ENCODE peak calls at places on chromosome 5, in ten cellular contexts. One of them, this sample, is unnamed.

GRCh38 chr5:107719207-107719606 is 48.5 kb upstream of the EFNA5 start:
- DNase-seq in H1: no peak
- DNase-seq in gastrocnemius medialis: no peak
- DNase-seq in ovary: no peak
- DNase-seq in breast epithelium: no peak
- DNase-seq in stomach: no peak
- DNase-seq in A549: no peak
- DNase-seq in body of pancreas: no peak
- DNase-seq in esophagus squamous epithelium: no peak
- DNase-seq in HCT116: no peak
- DNase-seq in this sample: no peak

GRCh38 chr5:89211836-89212235 is 328.9 kb upstream of the MEF2C start:
- DNase-seq in gastrocnemius medialis: no peak
- DNase-seq in ovary: no peak
- DNase-seq in body of pancreas: no peak
- DNase-seq in esophagus squamous epithelium: no peak
- DNase-seq in A549: no peak
- DNase-seq in H1: no peak
- DNase-seq in stomach: no peak
- DNase-seq in breast epithelium: no peak
- DNase-seq in HCT116: no peak
- DNase-seq in this sample: no peak

GRCh38 chr5:180302256-180302655 is 10.4 kb upstream of the MAPK9 start:
- DNase-seq in body of pancreas: no peak
- DNase-seq in esophagus squamous epithelium: no peak
- DNase-seq in gastrocnemius medialis: no peak
- DNase-seq in stomach: no peak
- DNase-seq in ovary: no peak
- DNase-seq in breast epithelium: no peak
- DNase-seq in HCT116: no peak
- DNase-seq in A549: no peak
- DNase-seq in H1: no peak
- DNase-seq in this sample: no peak

GRCh38 chr5:73417307-73418035 is 31.1 kb downstream of the FOXD1 start:
- DNase-seq in ovary: no peak
- DNase-seq in esophagus squamous epithelium: no peak
- DNase-seq in H1: no peak
- DNase-seq in stomach: no peak
- DNase-seq in body of pancreas: no peak
- DNase-seq in A549: no peak
- DNase-seq in HCT116: no peak
- DNase-seq in gastrocnemius medialis: no peak
- DNase-seq in breast epithelium: no peak
- DNase-seq in this sample: no peak

GRCh38 chr5:156534906-156535305 is 207.9 kb downstream of the SGCD start:
- DNase-seq in breast epithelium: no peak
- DNase-seq in ovary: no peak
- DNase-seq in stomach: no peak
- DNase-seq in esophagus squamous epithelium: no peak
- DNase-seq in HCT116: no peak
- DNase-seq in gastrocnemius medialis: no peak
- DNase-seq in A549: no peak
- DNase-seq in H1: no peak
- DNase-seq in body of pancreas: no peak
- DNase-seq in this sample: no peak

GRCh38 chr5:168365581-168366081 is 74.2 kb downstream of the WWC1 start:
- DNase-seq in breast epithelium: peak
- DNase-seq in body of pancreas: peak
- DNase-seq in H1: no peak
- DNase-seq in A549: no peak
- DNase-seq in ovary: no peak
- DNase-seq in stomach: peak
- DNase-seq in esophagus squamous epithelium: no peak
- DNase-seq in HCT116: peak
- DNase-seq in gastrocnemius medialis: no peak
- DNase-seq in this sample: no peak

GRCh38 chr5:78587775-78588291 is 60.7 kb downstream of the LHFPL2 start:
- DNase-seq in A549: no peak
- DNase-seq in ovary: no peak
- DNase-seq in HCT116: no peak
- DNase-seq in body of pancreas: no peak
- DNase-seq in H1: no peak
- DNase-seq in stomach: no peak
- DNase-seq in breast epithelium: no peak
- DNase-seq in esophagus squamous epithelium: no peak
- DNase-seq in gastrocnemius medialis: peak
- DNase-seq in this sample: no peak

GRCh38 chr5:37015795-37016666 is 139.5 kb downstream of the NIPBL start:
- DNase-seq in breast epithelium: no peak
- DNase-seq in A549: no peak
- DNase-seq in ovary: no peak
- DNase-seq in esophagus squamous epithelium: no peak
- DNase-seq in body of pancreas: no peak
- DNase-seq in stomach: no peak
- DNase-seq in gastrocnemius medialis: no peak
- DNase-seq in HCT116: no peak
- DNase-seq in H1: no peak
- DNase-seq in this sample: no peak

GRCh38 chr5:177471610-177472356 is 1.7 kb downstream of the DBN1 start:
- DNase-seq in breast epithelium: no peak
- DNase-seq in HCT116: no peak
- DNase-seq in gastrocnemius medialis: peak
- DNase-seq in A549: no peak
- DNase-seq in ovary: no peak
- DNase-seq in body of pancreas: no peak
- DNase-seq in esophagus squamous epithelium: no peak
- DNase-seq in H1: no peak
- DNase-seq in stomach: no peak
- DNase-seq in this sample: peak

GRCh38 chr5:9545959-9546851 is at the start of gene SEMA5A:
- DNase-seq in stomach: peak
- DNase-seq in ovary: peak
- DNase-seq in body of pancreas: peak
- DNase-seq in A549: no peak
- DNase-seq in gastrocnemius medialis: peak
- DNase-seq in HCT116: no peak
- DNase-seq in breast epithelium: peak
- DNase-seq in H1: no peak
- DNase-seq in esophagus squamous epithelium: no peak
- DNase-seq in this sample: peak

GRCh38 chr5:178330791-178331404 is 98.3 kb upstream of the PHYKPL start:
- DNase-seq in breast epithelium: no peak
- DNase-seq in A549: no peak
- DNase-seq in esophagus squamous epithelium: no peak
- DNase-seq in ovary: no peak
- DNase-seq in HCT116: no peak
- DNase-seq in H1: no peak
- DNase-seq in gastrocnemius medialis: peak
- DNase-seq in body of pancreas: peak
- DNase-seq in stomach: no peak
- DNase-seq in this sample: no peak

GRCh38 chr5:65737842-65738241 is 15.8 kb downstream of the NLN start:
- DNase-seq in ovary: no peak
- DNase-seq in gastrocnemius medialis: no peak
- DNase-seq in body of pancreas: no peak
- DNase-seq in breast epithelium: no peak
- DNase-seq in H1: no peak
- DNase-seq in A549: no peak
- DNase-seq in HCT116: no peak
- DNase-seq in esophagus squamous epithelium: no peak
- DNase-seq in stomach: no peak
- DNase-seq in this sample: no peak

GRCh38 chr5:65739162-65739561 is 17.2 kb downstream of the NLN start:
- DNase-seq in esophagus squamous epithelium: no peak
- DNase-seq in gastrocnemius medialis: no peak
- DNase-seq in ovary: no peak
- DNase-seq in H1: no peak
- DNase-seq in body of pancreas: no peak
- DNase-seq in stomach: no peak
- DNase-seq in A549: no peak
- DNase-seq in breast epithelium: no peak
- DNase-seq in HCT116: no peak
- DNase-seq in this sample: no peak

GRCh38 chr5:65742565-65743231 is 20.7 kb downstream of the NLN start:
- DNase-seq in stomach: no peak
- DNase-seq in esophagus squamous epithelium: no peak
- DNase-seq in body of pancreas: no peak
- DNase-seq in HCT116: peak
- DNase-seq in A549: peak
- DNase-seq in H1: no peak
- DNase-seq in gastrocnemius medialis: no peak
- DNase-seq in breast epithelium: no peak
- DNase-seq in ovary: no peak
- DNase-seq in this sample: no peak

GRCh38 chr5:65734921-65735320 is 12.9 kb downstream of the NLN start:
- DNase-seq in stomach: no peak
- DNase-seq in A549: no peak
- DNase-seq in breast epithelium: no peak
- DNase-seq in esophagus squamous epithelium: no peak
- DNase-seq in body of pancreas: no peak
- DNase-seq in ovary: no peak
- DNase-seq in H1: no peak
- DNase-seq in HCT116: no peak
- DNase-seq in gastrocnemius medialis: no peak
- DNase-seq in this sample: no peak

GRCh38 chr5:65738305-65738704 is 16.3 kb downstream of the NLN start:
- DNase-seq in breast epithelium: no peak
- DNase-seq in ovary: no peak
- DNase-seq in HCT116: no peak
- DNase-seq in stomach: no peak
- DNase-seq in esophagus squamous epithelium: no peak
- DNase-seq in H1: no peak
- DNase-seq in A549: no peak
- DNase-seq in gastrocnemius medialis: no peak
- DNase-seq in body of pancreas: no peak
- DNase-seq in this sample: no peak
- H3K4me3 ChIP-seq in breast epithelium: no peak
- H3K4me3 ChIP-seq in ovary: no peak
- H3K4me3 ChIP-seq in HCT116: no peak
- H3K4me3 ChIP-seq in stomach: no peak
- H3K4me3 ChIP-seq in esophagus squamous epithelium: no peak
- H3K4me3 ChIP-seq in H1: no peak
- H3K4me3 ChIP-seq in A549: no peak
- H3K4me3 ChIP-seq in gastrocnemius medialis: no peak
- H3K4me3 ChIP-seq in body of pancreas: no peak
- H3K4me3 ChIP-seq in this sample: no peak

GRCh38 chr5:55712023-55712859 is at the start of gene SLC38A9:
- DNase-seq in esophagus squamous epithelium: peak
- DNase-seq in stomach: peak
- DNase-seq in gastrocnemius medialis: peak
- DNase-seq in HCT116: peak
- DNase-seq in ovary: peak
- DNase-seq in breast epithelium: peak
- DNase-seq in A549: peak
- DNase-seq in body of pancreas: peak
- DNase-seq in H1: peak
- DNase-seq in this sample: peak
- TF ChIP-seq POLR2A in esophagus squamous epithelium: peak
- TF ChIP-seq POLR2A in stomach: peak
- TF ChIP-seq POLR2A in gastrocnemius medialis: no peak
- TF ChIP-seq POLR2A in HCT116: peak
- TF ChIP-seq POLR2A in ovary: no peak
- TF ChIP-seq POLR2A in breast epithelium: no peak
- TF ChIP-seq POLR2A in A549: peak
- TF ChIP-seq POLR2A in body of pancreas: peak
- TF ChIP-seq POLR2A in H1: peak
- TF ChIP-seq POLR2A in this sample: no peak

DNA sequence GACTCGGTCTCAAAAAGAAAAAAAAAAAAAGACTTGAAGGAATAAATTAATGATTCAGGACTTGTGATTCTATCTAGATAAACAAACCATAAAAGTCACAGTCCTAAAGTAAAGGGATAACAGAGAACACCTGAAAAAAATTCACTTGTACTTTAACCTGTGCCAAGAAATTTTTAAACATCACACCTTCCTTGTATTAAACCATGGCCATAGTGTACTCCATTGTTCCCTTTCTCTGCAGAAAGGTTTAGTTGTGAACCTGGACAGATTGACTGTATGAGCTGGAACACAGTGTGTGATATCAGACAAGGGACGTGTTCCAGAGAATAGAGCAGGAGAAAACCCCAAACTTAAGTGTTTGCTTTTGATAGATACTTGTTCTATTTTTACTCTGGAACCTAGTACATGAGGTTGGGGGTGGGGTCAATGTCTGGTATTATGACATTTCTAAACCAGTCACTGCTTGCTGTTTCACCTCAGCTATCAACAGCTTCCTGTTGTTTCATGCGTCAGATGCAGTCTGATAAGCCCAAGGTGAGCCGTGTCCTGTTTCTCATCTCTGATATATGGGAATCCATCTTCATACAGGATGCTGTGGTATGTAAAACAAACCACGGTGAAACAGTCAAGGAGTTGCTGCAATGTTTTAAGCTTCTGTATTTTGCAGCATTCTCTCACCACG is 62.5 kb upstream of the ITGA1 start:
- DNase-seq in body of pancreas: peak
- DNase-seq in H1: no peak
- DNase-seq in A549: no peak
- DNase-seq in ovary: no peak
- DNase-seq in gastrocnemius medialis: no peak
- DNase-seq in HCT116: no peak
- DNase-seq in esophagus squamous epithelium: no peak
- DNase-seq in stomach: peak
- DNase-seq in breast epithelium: peak
- DNase-seq in this sample: no peak
- H3K27ac ChIP-seq in body of pancreas: no peak
- H3K27ac ChIP-seq in H1: no peak
- H3K27ac ChIP-seq in A549: no peak
- H3K27ac ChIP-seq in ovary: no peak
- H3K27ac ChIP-seq in gastrocnemius medialis: peak
- H3K27ac ChIP-seq in HCT116: no peak
- H3K27ac ChIP-seq in esophagus squamous epithelium: peak
- H3K27ac ChIP-seq in stomach: peak
- H3K27ac ChIP-seq in breast epithelium: peak
- H3K27ac ChIP-seq in this sample: peak

GRCh38 chr5:141150993-141151325 is 1.1 kb downstream of the PCDHB6 start:
- DNase-seq in H1: no peak
- DNase-seq in stomach: no peak
- DNase-seq in esophagus squamous epithelium: no peak
- DNase-seq in HCT116: no peak
- DNase-seq in body of pancreas: no peak
- DNase-seq in breast epithelium: no peak
- DNase-seq in A549: no peak
- DNase-seq in gastrocnemius medialis: no peak
- DNase-seq in ovary: no peak
- DNase-seq in this sample: no peak

GRCh38 chr5:141149812-141150211 is at the start of gene PCDHB6:
- DNase-seq in gastrocnemius medialis: no peak
- DNase-seq in HCT116: no peak
- DNase-seq in ovary: no peak
- DNase-seq in stomach: no peak
- DNase-seq in breast epithelium: no peak
- DNase-seq in H1: no peak
- DNase-seq in A549: peak
- DNase-seq in body of pancreas: no peak
- DNase-seq in esophagus squamous epithelium: no peak
- DNase-seq in this sample: no peak

GRCh38 chr5:141155540-141156374 is 5.9 kb downstream of the PCDHB6 start:
- DNase-seq in ovary: no peak
- DNase-seq in HCT116: no peak
- DNase-seq in A549: peak
- DNase-seq in gastrocnemius medialis: no peak
- DNase-seq in body of pancreas: no peak
- DNase-seq in H1: no peak
- DNase-seq in esophagus squamous epithelium: no peak
- DNase-seq in breast epithelium: no peak
- DNase-seq in stomach: no peak
- DNase-seq in this sample: no peak

GRCh38 chr5:141150215-141150992 is 547 bp downstream of the PCDHB6 start:
- DNase-seq in HCT116: no peak
- DNase-seq in ovary: no peak
- DNase-seq in A549: no peak
- DNase-seq in H1: no peak
- DNase-seq in body of pancreas: no peak
- DNase-seq in breast epithelium: no peak
- DNase-seq in gastrocnemius medialis: no peak
- DNase-seq in stomach: no peak
- DNase-seq in esophagus squamous epithelium: no peak
- DNase-seq in this sample: no peak
- H3K4me3 ChIP-seq in HCT116: no peak
- H3K4me3 ChIP-seq in ovary: no peak
- H3K4me3 ChIP-seq in A549: peak
- H3K4me3 ChIP-seq in H1: no peak
- H3K4me3 ChIP-seq in body of pancreas: no peak
- H3K4me3 ChIP-seq in breast epithelium: peak
- H3K4me3 ChIP-seq in gastrocnemius medialis: no peak
- H3K4me3 ChIP-seq in stomach: no peak
- H3K4me3 ChIP-seq in esophagus squamous epithelium: no peak
- H3K4me3 ChIP-seq in this sample: no peak

This sample was measured in uterus.